ENCODE peak calls at places on chromosomes 5 and 9, in eight cellular contexts. M is memory B cell; Q is HepG2; C is activated CD4-positive, alpha-beta T cell treated with anti-CD3 and anti-CD28 coated beads for 24 hours; F is stimulated activated CD4-positive, alpha-beta T cell treated with anti-CD3 and anti-CD28 coated beads, Interleukin-1b, Interleukin-23, amount 100 ng/mL, for 24 hours; O is heart right ventricle; T is upper lobe of right lung; J is ureter. V is an unnamed sample.

GRCh38 chr5:87245451-87245850 is 22.2 kb upstream of the RASA1 start:
- DNase-seq in F (no peak), T (no peak), J (no peak), O (no peak), Q (no peak), C (no peak), M (no peak), V (no peak)

GRCh38 chr5:92652735-92653134 is 928.3 kb downstream of the NR2F1-AS1 start:
- DNase-seq in T (no peak), J (no peak), Q (no peak), C (no peak), O (no peak), M (no peak), F (no peak), V (no peak)

GRCh38 chr5:154196955-154197652 is 6.6 kb downstream of the GALNT10 start:
- DNase-seq in M (no peak), T (no peak), C (no peak), J (no peak), F (no peak), O (no peak), Q (peak; percentile 46), V (no peak)

GRCh38 chr9:21174671-21175070 is 8.2 kb upstream of the IFNA21 start:
- DNase-seq in T (no peak), O (no peak), Q (no peak), J (no peak), C (no peak), M (no peak), F (no peak), V (no peak)

GRCh38 chr5:6435356-6435755 is 13.3 kb upstream of the UBE2QL1 start:
- DNase-seq in F (no peak), C (peak; percentile 4), M (no peak), O (no peak), Q (peak; percentile 19), T (no peak), J (no peak), V (no peak)

GRCh38 chr5:134708301-134708700 is 30.0 kb upstream of the CAMLG start:
- DNase-seq in O (no peak), T (no peak), M (no peak), C (no peak), J (no peak), F (no peak), Q (no peak), V (no peak)

GRCh38 chr5:124650960-124651662 is 95.3 kb downstream of the ZNF608 start:
- DNase-seq in F (no peak), M (no peak), T (no peak), C (no peak), Q (no peak), J (no peak), O (no peak), V (no peak)

GRCh38 chr5:144421411-144421810 is 250.7 kb downstream of the KCTD16 start:
- DNase-seq in Q (no peak), C (no peak), O (no peak), M (no peak), T (no peak), J (no peak), F (no peak), V (no peak)

GRCh38 chr5:87277279-87277835 is 9.7 kb downstream of the RASA1 start:
- DNase-seq in J (no peak), T (no peak), M (no peak), C (no peak), Q (no peak), F (no peak), O (no peak), V (no peak)

GRCh38 chr5:82991678-82992323 is 85.4 kb downstream of the TMEM167A start:
- DNase-seq in O (no peak), Q (no peak), M (no peak), C (no peak), T (no peak), J (no peak), F (no peak), V (no peak)

GRCh38 chr9:113519401-113520108 is 56.0 kb downstream of the RGS3 start:
- DNase-seq in Q (peak; percentile 33), T (no peak), F (no peak), M (no peak), J (no peak), C (no peak), O (no peak), V (no peak)

GRCh38 chr5:156121234-156121633 is 205.7 kb upstream of the SGCD start:
- DNase-seq in F (no peak), J (no peak), C (no peak), M (no peak), Q (no peak), T (no peak), O (no peak), V (no peak)

GRCh38 chr5:64026493-64026892 is 64.2 kb upstream of the HTR1A start:
- DNase-seq in T (no peak), J (no peak), Q (no peak), C (no peak), F (no peak), O (no peak), M (no peak), V (no peak)

GRCh38 chr9:117927354-117927753 is 223.2 kb downstream of the TLR4 start:
- DNase-seq in C (no peak), T (no peak), J (no peak), O (no peak), M (no peak), F (no peak), Q (no peak), V (no peak)

GRCh38 chr5:35456506-35456905 is 161.2 kb upstream of the SPEF2 start:
- DNase-seq in C (no peak), Q (no peak), F (no peak), M (no peak), O (no peak), J (no peak), T (no peak), V (no peak)

GRCh38 chr5:169302491-169303118 is 1.7 kb upstream of the SLIT3 start:
- DNase-seq in Q (peak; percentile 44), O (peak; percentile 61), M (peak; percentile 17), F (peak; percentile 17), C (peak; percentile 57), T (peak; percentile 80), J (peak; percentile 85), V (peak; percentile 43)

GRCh38 chr9:137550958-137551655 is 572 bp upstream of the MRPL41 start:
- DNase-seq in T (peak; percentile 89), C (no peak), M (no peak), F (no peak), J (peak; percentile 67), Q (peak; percentile 80), O (no peak), V (no peak)

GRCh38 chr9:33480976-33481375 is 7.3 kb upstream of the NOL6 start:
- DNase-seq in O (no peak), J (peak; percentile 26), F (no peak), Q (no peak), C (no peak), M (no peak), T (no peak), V (no peak)

GRCh38 chr5:16936150-16937022 is at the start of gene MYO10:
- DNase-seq in J (peak; percentile 79), T (peak; percentile 92), Q (no peak), O (peak; percentile 85), M (peak; percentile 6), F (peak; percentile 11), C (peak; percentile 63), V (peak; percentile 60)

GRCh38 chr9:2859776-2860379 is 16.0 kb upstream of the PUM3 start:
- DNase-seq in M (peak; percentile 7), C (peak; percentile 59), O (peak; percentile 39), J (peak; percentile 55), T (peak; percentile 75), Q (peak; percentile 54), F (no peak), V (peak; percentile 22)

GRCh38 chr5:34622046-34622435 is 34.1 kb upstream of the RAI14 start:
- DNase-seq in Q (no peak), F (no peak), O (no peak), J (no peak), C (no peak), M (no peak), T (no peak), V (no peak)

GRCh38 chr5:31346896-31347557 is 153.5 kb downstream of the CDH6 start:
- DNase-seq in C (no peak), Q (no peak), M (no peak), O (no peak), F (no peak), J (no peak), T (no peak), V (no peak)

GRCh38 chr5:6253846-6254245 is 124.5 kb downstream of the MED10 start:
- DNase-seq in T (no peak), M (no peak), O (no peak), Q (no peak), C (no peak), F (no peak), J (no peak), V (no peak)

V was measured in GM18507.